ENCODE peak calls at places on chromosomes 6 and 20, in six cellular contexts. One of them, this sample, is unnamed.

GRCh38 chr6:125789576-125790402 is 971 bp upstream of the NCOA7 start:
- DNase-seq in H1: no peak
- DNase-seq in GM12891: no peak
- DNase-seq in K562: peak
- DNase-seq in HepG2: peak
- DNase-seq in GM12878: no peak
- DNase-seq in this sample: no peak

GRCh38 chr6:63636516-63636968 is 940 bp downstream of the PHF3 start:
- DNase-seq in H1: no peak
- DNase-seq in GM12891: no peak
- DNase-seq in K562: peak
- DNase-seq in HepG2: peak
- DNase-seq in GM12878: no peak
- DNase-seq in this sample: no peak

GRCh38 chr6:30691208-30691872 is 556 bp upstream of the NRM start:
- DNase-seq in H1: no peak
- DNase-seq in GM12891: no peak
- DNase-seq in K562: peak
- DNase-seq in HepG2: no peak
- DNase-seq in GM12878: no peak
- DNase-seq in this sample: no peak

GRCh38 chr20:9741996-9742395 is 96.9 kb downstream of the PAK5 start:
- DNase-seq in H1: no peak
- DNase-seq in GM12891: no peak
- DNase-seq in K562: no peak
- DNase-seq in HepG2: no peak
- DNase-seq in GM12878: no peak
- DNase-seq in this sample: no peak

GRCh38 chr20:38165089-38165965 is at the start of gene TGM2:
- DNase-seq in H1: no peak
- DNase-seq in GM12891: peak
- DNase-seq in K562: peak
- DNase-seq in HepG2: peak
- DNase-seq in GM12878: peak
- DNase-seq in this sample: peak

GRCh38 chr6:90087103-90087833 is 193.0 kb downstream of the GJA10 start:
- DNase-seq in H1: no peak
- DNase-seq in GM12891: no peak
- DNase-seq in K562: no peak
- DNase-seq in HepG2: no peak
- DNase-seq in GM12878: no peak
- DNase-seq in this sample: no peak

GRCh38 chr6:170045563-170045960 is 245.3 kb downstream of the DLL1 start:
- DNase-seq in H1: no peak
- DNase-seq in GM12891: no peak
- DNase-seq in K562: no peak
- DNase-seq in HepG2: no peak
- DNase-seq in GM12878: no peak
- DNase-seq in this sample: no peak

GRCh38 chr6:149895702-149896310 is 2.1 kb downstream of the RAET1E start:
- DNase-seq in H1: no peak
- DNase-seq in GM12891: no peak
- DNase-seq in K562: no peak
- DNase-seq in HepG2: no peak
- DNase-seq in GM12878: no peak
- DNase-seq in this sample: no peak

GRCh38 chr6:26304213-26305096 is 60.5 kb upstream of the BTN3A2 start:
- DNase-seq in H1: no peak
- DNase-seq in GM12891: no peak
- DNase-seq in K562: peak
- DNase-seq in HepG2: no peak
- DNase-seq in GM12878: no peak
- DNase-seq in this sample: no peak

GRCh38 chr6:106087548-106088325 is 1.6 kb downstream of the PRDM1 start:
- DNase-seq in H1: no peak
- DNase-seq in GM12891: no peak
- DNase-seq in K562: no peak
- DNase-seq in HepG2: no peak
- DNase-seq in GM12878: no peak
- DNase-seq in this sample: no peak

GRCh38 chr20:44711237-44711636 is 3.9 kb upstream of the CCN5 start:
- DNase-seq in H1: no peak
- DNase-seq in GM12891: no peak
- DNase-seq in K562: no peak
- DNase-seq in HepG2: no peak
- DNase-seq in GM12878: no peak
- DNase-seq in this sample: no peak

GRCh38 chr6:27078734-27079357 is 168.7 kb upstream of the PRSS16 start:
- DNase-seq in H1: peak
- DNase-seq in GM12891: no peak
- DNase-seq in K562: peak
- DNase-seq in HepG2: peak
- DNase-seq in GM12878: peak
- DNase-seq in this sample: no peak

GRCh38 chr6:169979873-169980440 is 228.5 kb downstream of the ERMARD start:
- DNase-seq in H1: no peak
- DNase-seq in GM12891: no peak
- DNase-seq in K562: no peak
- DNase-seq in HepG2: no peak
- DNase-seq in GM12878: no peak
- DNase-seq in this sample: no peak

GRCh38 chr6:39377530-39377929 is 55.0 kb upstream of the KCNK16 start:
- DNase-seq in H1: peak
- DNase-seq in GM12891: peak
- DNase-seq in K562: peak
- DNase-seq in HepG2: peak
- DNase-seq in GM12878: no peak
- DNase-seq in this sample: no peak

GRCh38 chr6:169970306-169970988 is 219.0 kb downstream of the ERMARD start:
- DNase-seq in H1: no peak
- DNase-seq in GM12891: no peak
- DNase-seq in K562: no peak
- DNase-seq in HepG2: no peak
- DNase-seq in GM12878: no peak
- DNase-seq in this sample: no peak

GRCh38 chr6:71289039-71289801 is 609 bp downstream of the OGFRL1 start:
- DNase-seq in H1: no peak
- DNase-seq in GM12891: no peak
- DNase-seq in K562: no peak
- DNase-seq in HepG2: no peak
- DNase-seq in GM12878: no peak
- DNase-seq in this sample: peak

GRCh38 chr20:1424336-1424735 is 31.5 kb upstream of the FKBP1A start:
- DNase-seq in H1: no peak
- DNase-seq in GM12891: no peak
- DNase-seq in K562: no peak
- DNase-seq in HepG2: no peak
- DNase-seq in GM12878: no peak
- DNase-seq in this sample: no peak

GRCh38 chr6:163533443-163533842 is 118.9 kb downstream of the QKI start:
- DNase-seq in H1: no peak
- DNase-seq in GM12891: no peak
- DNase-seq in K562: peak
- DNase-seq in HepG2: peak
- DNase-seq in GM12878: no peak
- DNase-seq in this sample: no peak

GRCh38 chr6:167505782-167506181 is 180.9 kb downstream of the TTLL2 start:
- DNase-seq in H1: no peak
- DNase-seq in GM12891: no peak
- DNase-seq in K562: no peak
- DNase-seq in HepG2: no peak
- DNase-seq in GM12878: no peak
- DNase-seq in this sample: no peak

DNA sequence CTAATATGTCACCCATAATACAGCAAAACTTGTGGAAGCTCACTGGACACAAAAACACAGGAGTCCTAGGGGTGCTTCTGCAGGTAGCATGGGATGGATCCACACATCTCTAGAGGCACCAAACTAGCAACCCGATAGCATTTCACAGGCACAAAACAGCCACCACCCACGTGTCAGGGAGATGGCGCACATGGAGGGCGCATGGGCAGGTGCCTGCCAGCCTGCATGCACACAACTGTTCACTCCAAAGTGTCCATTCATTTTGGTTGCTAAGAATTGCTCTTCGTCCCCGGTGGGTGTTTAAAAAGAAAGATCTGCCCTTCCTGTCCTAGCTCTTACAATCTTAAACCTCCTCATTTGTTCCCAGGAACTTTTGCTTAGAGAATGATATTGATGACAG is 171.3 kb downstream of the SYNDIG1 start:
- DNase-seq in H1: no peak
- DNase-seq in GM12891: no peak
- DNase-seq in K562: no peak
- DNase-seq in HepG2: no peak
- DNase-seq in GM12878: no peak
- DNase-seq in this sample: no peak
- TF ChIP-seq TAF1 in H1: no peak
- TF ChIP-seq TAF1 in GM12891: no peak
- TF ChIP-seq TAF1 in K562: no peak
- TF ChIP-seq TAF1 in HepG2: no peak
- TF ChIP-seq TAF1 in GM12878: no peak
- TF ChIP-seq TAF1 in this sample: no peak

DNA sequence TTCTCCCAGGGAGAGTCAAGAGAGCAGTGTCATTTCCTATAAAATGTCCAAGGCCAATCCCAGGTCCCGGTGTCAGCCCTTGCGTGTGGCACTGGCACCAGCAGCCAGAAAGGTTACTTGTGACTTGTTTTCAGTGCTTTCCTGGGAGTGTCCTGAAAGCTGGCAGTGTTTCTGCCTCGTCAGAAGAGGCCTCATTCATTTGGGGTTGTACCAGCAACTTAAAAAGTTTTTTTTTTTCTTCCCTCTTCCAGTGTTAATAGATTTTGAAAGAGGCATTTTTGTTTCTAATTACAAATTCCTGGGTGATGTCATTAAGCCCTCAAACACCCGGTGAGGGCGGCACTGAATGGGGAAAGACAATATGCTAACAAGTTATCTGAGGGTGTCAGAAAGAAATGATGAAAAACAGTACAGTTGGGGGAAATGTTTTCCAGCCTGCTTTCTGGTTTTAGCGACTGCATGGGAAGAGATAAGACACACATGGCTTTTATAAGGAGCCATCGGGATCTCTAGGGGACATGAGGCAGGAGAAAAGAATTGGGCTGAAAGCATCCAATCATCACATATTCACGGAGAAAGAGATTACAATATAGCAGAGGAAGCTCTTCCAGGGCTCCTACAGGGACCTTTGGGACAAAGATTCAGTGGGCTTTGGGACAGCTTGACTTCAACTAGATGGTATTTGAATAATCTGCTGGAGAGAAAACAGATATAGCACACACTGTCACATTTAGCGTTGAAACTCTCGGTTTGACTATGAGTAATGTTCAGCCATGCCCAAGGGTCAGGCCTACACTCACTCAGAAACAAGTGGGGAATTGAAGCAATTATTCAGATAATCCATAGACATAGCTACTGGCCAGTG is 153.0 kb downstream of the BCAS1 start:
- DNase-seq in H1: no peak
- DNase-seq in GM12891: no peak
- DNase-seq in K562: peak
- DNase-seq in HepG2: no peak
- DNase-seq in GM12878: peak
- DNase-seq in this sample: no peak
- TF ChIP-seq POLR2AphosphoS5 in H1: no peak
- TF ChIP-seq POLR2AphosphoS5 in GM12891: no peak
- TF ChIP-seq POLR2AphosphoS5 in K562: peak
- TF ChIP-seq POLR2AphosphoS5 in HepG2: no peak
- TF ChIP-seq POLR2AphosphoS5 in GM12878: peak
- TF ChIP-seq POLR2AphosphoS5 in this sample: no peak

GRCh38 chr20:63891061-63892002 is 3.6 kb upstream of the DNAJC5 start:
- DNase-seq in H1: no peak
- DNase-seq in GM12891: no peak
- DNase-seq in K562: no peak
- DNase-seq in HepG2: no peak
- DNase-seq in GM12878: no peak
- DNase-seq in this sample: no peak
- TF ChIP-seq POLR2A in H1: no peak
- TF ChIP-seq POLR2A in GM12891: no peak
- TF ChIP-seq POLR2A in K562: no peak
- TF ChIP-seq POLR2A in HepG2: no peak
- TF ChIP-seq POLR2A in GM12878: no peak
- TF ChIP-seq POLR2A in this sample: no peak

GRCh38 chr6:110897433-110897832 is 22.8 kb downstream of the AMD1 start:
- DNase-seq in H1: no peak
- DNase-seq in GM12891: no peak
- DNase-seq in K562: peak
- DNase-seq in HepG2: no peak
- DNase-seq in GM12878: no peak
- DNase-seq in this sample: no peak
- TF ChIP-seq TAF1 in H1: no peak
- TF ChIP-seq TAF1 in GM12891: no peak
- TF ChIP-seq TAF1 in K562: no peak
- TF ChIP-seq TAF1 in HepG2: no peak
- TF ChIP-seq TAF1 in GM12878: no peak
- TF ChIP-seq TAF1 in this sample: no peak

GRCh38 chr20:35616465-35617396 is 1.1 kb downstream of the SPAG4 start:
- DNase-seq in H1: no peak
- DNase-seq in GM12891: no peak
- DNase-seq in K562: peak
- DNase-seq in HepG2: peak
- DNase-seq in GM12878: peak
- DNase-seq in this sample: peak
- TF ChIP-seq POLR2AphosphoS5 in H1: no peak
- TF ChIP-seq POLR2AphosphoS5 in GM12891: no peak
- TF ChIP-seq POLR2AphosphoS5 in K562: peak
- TF ChIP-seq POLR2AphosphoS5 in HepG2: peak
- TF ChIP-seq POLR2AphosphoS5 in GM12878: peak
- TF ChIP-seq POLR2AphosphoS5 in this sample: no peak

DNA sequence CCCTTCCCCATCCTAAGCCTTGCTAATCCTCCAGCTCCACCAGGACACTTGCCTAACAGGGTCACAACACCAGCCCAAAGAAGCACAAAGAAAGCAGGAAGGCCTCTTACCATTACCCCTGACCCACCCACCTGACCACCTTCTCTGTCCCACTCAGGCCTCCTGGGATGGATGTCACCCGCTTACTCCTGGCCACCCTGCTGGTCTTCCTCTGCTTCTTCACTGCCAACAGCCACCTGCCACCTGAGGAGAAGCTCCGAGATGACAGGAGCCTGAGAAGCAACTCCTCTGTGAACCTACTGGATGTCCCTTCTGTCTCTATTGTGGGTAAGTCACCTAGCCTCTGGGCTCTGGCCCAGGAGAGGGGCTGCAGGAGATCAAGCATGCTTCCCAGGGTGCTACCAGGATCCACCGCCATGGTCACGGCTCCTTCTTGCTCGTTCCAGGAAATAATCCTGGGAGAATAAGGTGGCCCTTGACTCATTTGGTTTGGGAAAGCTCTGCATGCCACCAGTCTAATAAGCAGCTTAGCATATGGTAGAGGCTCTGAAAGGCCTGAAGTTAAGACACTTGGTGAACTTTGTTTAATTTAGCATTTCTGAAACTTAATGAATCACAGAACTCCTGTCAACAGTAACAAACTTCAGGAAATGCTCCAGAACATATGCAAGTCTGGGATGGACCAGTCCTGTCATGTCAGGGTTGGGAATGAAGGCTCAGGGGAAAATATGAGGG is 19.2 kb downstream of the ASIP start:
- DNase-seq in H1: no peak
- DNase-seq in GM12891: no peak
- DNase-seq in K562: no peak
- DNase-seq in HepG2: no peak
- DNase-seq in GM12878: no peak
- DNase-seq in this sample: no peak
- TF ChIP-seq POLR2A in H1: no peak
- TF ChIP-seq POLR2A in GM12891: no peak
- TF ChIP-seq POLR2A in K562: no peak
- TF ChIP-seq POLR2A in HepG2: no peak
- TF ChIP-seq POLR2A in GM12878: no peak
- TF ChIP-seq POLR2A in this sample: no peak

GRCh38 chr6:143620461-143620860 is 57.3 kb upstream of the PHACTR2 start:
- DNase-seq in H1: no peak
- DNase-seq in GM12891: no peak
- DNase-seq in K562: no peak
- DNase-seq in HepG2: no peak
- DNase-seq in GM12878: no peak
- DNase-seq in this sample: no peak
- TF ChIP-seq TAF1 in H1: no peak
- TF ChIP-seq TAF1 in GM12891: no peak
- TF ChIP-seq TAF1 in K562: no peak
- TF ChIP-seq TAF1 in HepG2: no peak
- TF ChIP-seq TAF1 in GM12878: no peak
- TF ChIP-seq TAF1 in this sample: no peak